ENCODE peak calls at places on chromosomes 2 and 18, in five cellular contexts. Y is vagina, D is neural progenitor cell, V is PC-9, L is dorsolateral prefrontal cortex. F is an unnamed sample.

GRCh38 chr2:216163518-216163917 is 54.4 kb downstream of the XRCC5 start:
- DNase-seq in D (no peak), Y (no peak), L (no peak), V (no peak), F (no peak)

GRCh38 chr18:26088482-26088881 is 1.9 kb downstream of the SS18 start:
- DNase-seq in L (no peak), D (no peak), Y (no peak), V (no peak), F (no peak)

GRCh38 chr2:224122542-224122941 is 83.5 kb upstream of the SERPINE2 start:
- DNase-seq in D (no peak), L (no peak), Y (no peak), V (no peak), F (no peak)

GRCh38 chr2:85727798-85728197 is 26.0 kb upstream of the ATOH8 start:
- DNase-seq in L (no peak), Y (no peak), D (no peak), V (no peak), F (no peak)

GRCh38 chr18:54405290-54405689 is 47.6 kb downstream of the C18orf54 start:
- DNase-seq in L (no peak), Y (no peak), D (no peak), V (no peak), F (no peak)

GRCh38 chr18:22691988-22692710 is 241.0 kb upstream of the RBBP8 start:
- DNase-seq in V (no peak), D (no peak), Y (no peak), L (no peak), F (no peak)

GRCh38 chr2:2762898-2763287 is 431.8 kb upstream of the MYT1L start:
- DNase-seq in V (no peak), L (no peak), Y (no peak), D (no peak), F (no peak)

GRCh38 chr2:3293221-3293620 is 84.4 kb downstream of the EIPR1 start:
- DNase-seq in D (no peak), Y (no peak), V (no peak), L (no peak), F (no peak)

GRCh38 chr2:220275454-220275853 is 648.0 kb downstream of the SLC4A3 start:
- DNase-seq in L (no peak), D (no peak), V (peak), Y (no peak), F (no peak)

GRCh38 chr2:120348134-120349103 is 2.5 kb downstream of the INHBB start:
- DNase-seq in L (no peak), Y (no peak), V (peak), D (no peak), F (no peak)

GRCh38 chr2:227033471-227034148 is 130.4 kb downstream of the COL4A4 start:
- DNase-seq in V (no peak), Y (no peak), L (no peak), D (peak), F (peak)

GRCh38 chr2:109209412-109209811 is 80.4 kb downstream of the SH3RF3 start:
- DNase-seq in Y (no peak), V (peak), L (no peak), D (no peak), F (no peak)

GRCh38 chr18:58176915-58177717 is 133.1 kb downstream of the NEDD4L start:
- DNase-seq in Y (peak), V (peak), L (no peak), D (peak), F (no peak)

GRCh38 chr2:219294356-219295351 is 14.5 kb downstream of the PTPRN start:
- DNase-seq in L (peak), Y (peak), D (peak), V (peak), F (peak)

GRCh38 chr18:42289526-42289925 is 334.5 kb downstream of the PIK3C3 start:
- DNase-seq in Y (no peak), L (no peak), V (no peak), D (no peak), F (no peak)

GRCh38 chr2:63344575-63345284 is 243.5 kb downstream of the WDPCP start:
- DNase-seq in V (no peak), D (no peak), Y (no peak), L (no peak), F (no peak)

GRCh38 chr2:47033102-47033880 is 117.7 kb upstream of the MCFD2 start:
- DNase-seq in L (no peak), V (peak), D (peak), Y (no peak), F (no peak)

GRCh38 chr2:26352892-26353291 is 6.3 kb upstream of the ADGRF3 start:
- DNase-seq in D (no peak), Y (no peak), L (no peak), V (peak), F (no peak)

GRCh38 chr2:37472959-37473358 is 128.5 kb downstream of the QPCT start:
- DNase-seq in D (no peak), L (no peak), Y (no peak), V (peak), F (no peak)

GRCh38 chr2:118224888-118225264 is 136.6 kb downstream of the INSIG2 start:
- DNase-seq in Y (no peak), L (no peak), V (no peak), D (peak), F (no peak)

GRCh38 chr2:201858781-201859180 is 52.4 kb downstream of the CDK15 start:
- DNase-seq in Y (no peak), V (no peak), L (no peak), D (peak), F (no peak)

GRCh38 chr2:8882094-8882493 is 44.7 kb upstream of the KIDINS220 start:
- DNase-seq in D (peak), Y (no peak), L (no peak), V (no peak), F (no peak)

GRCh38 chr2:237427807-237428506 is 14.0 kb upstream of the COL6A3 start:
- DNase-seq in V (no peak), D (no peak), L (no peak), Y (no peak), F (no peak)

GRCh38 chr2:73110622-73111299 is 2.0 kb downstream of the RAB11FIP5 start:
- DNase-seq in D (no peak), L (no peak), Y (no peak), V (no peak), F (no peak)

GRCh38 chr2:72770879-72771461 is 54.9 kb downstream of the EXOC6B start:
- DNase-seq in D (peak), L (peak), Y (no peak), V (peak), F (no peak)

GRCh38 chr18:54946149-54946581 is 13.1 kb downstream of the CCDC68 start:
- DNase-seq in L (no peak), D (no peak), V (peak), Y (no peak), F (no peak)

GRCh38 chr18:80056095-80056494 is 21.9 kb downstream of the RBFA start:
- DNase-seq in D (no peak), V (no peak), Y (no peak), L (no peak), F (no peak)

GRCh38 chr2:95023222-95023597 is 2.3 kb upstream of the MAL start:
- DNase-seq in Y (no peak), L (no peak), D (no peak), V (peak), F (no peak)

GRCh38 chr18:34709631-34710429 is at the start of gene DTNA:
- DNase-seq in V (no peak), D (peak), L (no peak), Y (no peak), F (no peak)

GRCh38 chr18:22253676-22254075 is 84.3 kb downstream of the GATA6 start:
- DNase-seq in L (no peak), V (no peak), D (no peak), Y (no peak), F (no peak)

GRCh38 chr2:156896294-156896693 is 361.2 kb upstream of the GALNT5 start:
- DNase-seq in L (no peak), Y (no peak), D (no peak), V (no peak), F (no peak)

GRCh38 chr2:181411105-181411849 is 45.9 kb upstream of the ITGA4 start:
- DNase-seq in Y (no peak), D (peak), V (no peak), L (no peak), F (no peak)

GRCh38 chr2:70084973-70085710 is 2.1 kb upstream of the PCBP1 start:
- DNase-seq in V (peak), Y (peak), L (peak), D (no peak), F (no peak)

GRCh38 chr2:127197475-127198385 is 22.4 kb downstream of the CYP27C1 start:
- DNase-seq in L (no peak), D (peak), V (peak), Y (no peak), F (no peak)

GRCh38 chr2:58635801-58636375 is 394.8 kb upstream of the FANCL start:
- DNase-seq in D (no peak), L (no peak), V (no peak), Y (no peak), F (no peak)

GRCh38 chr2:8448822-8449577 is 232.9 kb upstream of the ID2 start:
- DNase-seq in V (no peak), Y (peak), L (no peak), D (no peak), F (no peak)

GRCh38 chr2:86079981-86080911 is 25.4 kb downstream of the POLR1A start:
- DNase-seq in Y (no peak), L (peak), V (no peak), D (peak), F (peak)

DNA sequence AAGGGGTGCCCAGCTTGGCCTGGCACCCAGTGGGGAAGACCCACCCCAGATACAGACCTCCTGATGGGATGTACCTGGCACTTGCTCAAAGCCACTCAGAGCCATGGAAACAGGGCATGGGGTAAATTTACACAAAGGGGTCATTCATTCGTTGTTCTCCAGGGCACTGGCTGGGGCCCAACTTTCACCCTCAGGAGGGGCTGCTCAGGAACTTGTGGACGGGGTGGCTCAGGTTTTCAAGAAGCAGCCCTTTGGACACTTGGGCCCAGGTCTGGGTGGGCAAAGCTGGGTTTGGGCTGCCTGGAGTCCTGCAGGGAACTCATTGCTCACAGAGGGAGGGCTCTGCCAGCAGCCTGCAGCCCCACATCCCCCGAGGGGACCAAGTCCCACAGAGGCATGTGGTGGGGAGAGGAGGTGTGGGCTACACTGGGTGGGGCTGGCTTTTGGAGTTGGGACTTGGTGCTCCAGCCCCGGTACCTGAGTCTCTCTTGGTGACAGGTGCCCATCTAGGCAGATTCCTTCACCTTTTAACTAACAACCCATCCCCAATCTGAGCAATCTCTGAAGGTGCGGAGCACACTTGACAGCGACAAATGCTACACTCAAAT is 172.3 kb downstream of the CELF4 start:
- DNase-seq in L (no peak), V (no peak), Y (no peak), D (no peak), F (no peak)
- H3K4me3 ChIP-seq in L (peak), V (no peak), Y (peak), D (peak), F (no peak)

DNA sequence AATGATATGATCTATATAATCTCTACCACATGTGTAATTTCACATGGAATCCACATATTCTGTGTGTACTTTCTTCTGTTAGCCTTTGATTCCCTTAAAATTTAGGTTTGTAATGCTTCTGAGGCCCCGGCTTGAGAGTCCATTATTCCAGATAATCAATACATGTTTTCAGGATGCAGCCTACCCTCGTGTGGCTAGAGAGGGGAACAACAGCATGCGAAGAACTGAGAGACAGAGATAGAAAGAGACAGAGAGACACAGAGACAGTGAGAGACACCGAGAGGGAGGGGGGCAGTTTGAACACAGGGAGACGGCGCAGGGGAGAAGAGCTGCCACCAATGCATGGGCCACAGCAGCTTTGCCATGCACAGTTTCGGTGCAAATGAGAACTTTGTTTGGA is 185.4 kb downstream of the SNTG2 start:
- DNase-seq in D (peak), V (no peak), L (no peak), Y (no peak), F (no peak)
- TF ChIP-seq CTCF in D (peak), V (peak), L (no peak), Y (no peak), F (peak)

GRCh38 chr2:42929577-42929984 is 137.2 kb upstream of the HAAO start:
- DNase-seq in Y (no peak), D (peak), V (no peak), L (no peak), F (no peak)

GRCh38 chr2:42929985-42930581 is 137.7 kb upstream of the HAAO start:
- DNase-seq in V (no peak), L (no peak), Y (no peak), D (no peak), F (no peak)

GRCh38 chr2:42931818-42932195 is 139.4 kb upstream of the HAAO start:
- DNase-seq in Y (no peak), D (no peak), L (no peak), V (no peak), F (no peak)

GRCh38 chr2:42932271-42933151 is 140.1 kb upstream of the HAAO start:
- DNase-seq in L (no peak), D (no peak), Y (no peak), V (no peak), F (no peak)

GRCh38 chr2:42931147-42931817 is 138.9 kb upstream of the HAAO start:
- DNase-seq in D (peak), L (no peak), Y (no peak), V (no peak), F (no peak)
- H3K27ac ChIP-seq in D (no peak), L (no peak), Y (peak), V (no peak), F (no peak)

GRCh38 chr2:190864375-190864774 is 16.2 kb upstream of the GLS start:
- DNase-seq in D (no peak), V (no peak), L (no peak), Y (no peak), F (no peak)

GRCh38 chr2:190862591-190862991 is 18.0 kb upstream of the GLS start:
- DNase-seq in V (no peak), Y (no peak), L (no peak), D (no peak), F (no peak)

GRCh38 chr2:190860985-190861721 is 19.5 kb upstream of the GLS start:
- DNase-seq in L (no peak), V (peak), D (peak), Y (no peak), F (no peak)

GRCh38 chr2:190862067-190862466 is 18.6 kb upstream of the GLS start:
- DNase-seq in D (no peak), Y (no peak), L (no peak), V (no peak), F (no peak)

DNA sequence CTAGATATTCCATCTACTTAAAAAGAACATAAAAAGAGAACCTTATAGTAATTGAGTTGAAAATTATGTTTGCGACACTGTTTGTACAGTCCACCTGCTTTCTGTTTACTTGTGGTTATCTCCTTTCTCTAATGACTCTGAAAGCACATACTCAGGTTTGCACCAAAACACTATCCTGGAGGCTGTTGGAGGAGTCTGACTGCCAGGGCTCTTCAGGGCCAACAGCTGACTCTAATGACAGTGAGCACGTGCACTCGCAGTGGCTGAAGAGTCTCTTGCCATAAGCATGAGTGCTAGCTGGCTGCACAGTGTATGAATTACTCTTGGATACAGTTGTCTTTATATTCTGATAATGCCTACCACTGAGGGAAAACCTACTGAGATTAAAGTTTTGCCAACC is 16.7 kb upstream of the GLS start:
- DNase-seq in Y (no peak), D (no peak), V (no peak), L (no peak), F (no peak)
- H3K4me3 ChIP-seq in Y (no peak), D (no peak), V (no peak), L (no peak), F (no peak)

DNA sequence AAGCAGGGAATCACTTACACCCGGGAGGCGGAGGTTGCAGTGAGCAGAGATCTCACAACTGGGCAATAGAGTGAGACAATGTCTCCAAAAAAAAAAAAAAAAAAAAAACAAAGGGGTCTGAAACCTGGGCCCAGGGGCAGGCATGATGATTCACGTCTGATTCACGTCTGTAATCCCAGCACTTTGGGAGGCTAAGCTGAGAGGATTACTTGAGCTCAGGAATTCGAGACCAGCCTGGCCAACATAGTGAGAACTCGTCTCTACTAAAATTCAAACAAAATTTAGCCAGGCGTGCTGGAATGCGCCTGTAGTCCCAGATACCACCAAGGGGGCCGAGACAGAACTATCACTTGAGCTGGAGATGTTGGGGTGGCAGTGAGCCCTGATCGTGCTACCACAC is 30.3 kb downstream of the TEX44 start:
- DNase-seq in Y (no peak), V (no peak), D (no peak), L (no peak), F (no peak)
- TF ChIP-seq CTCF in Y (no peak), V (no peak), D (no peak), L (no peak), F (no peak)

GRCh38 chr2:375270-375946 is 87.5 kb upstream of the ALKAL2 start:
- DNase-seq in L (no peak), Y (no peak), V (no peak), D (no peak), F (no peak)
- H3K27ac ChIP-seq in L (peak), Y (no peak), V (no peak), D (no peak), F (no peak)

DNA sequence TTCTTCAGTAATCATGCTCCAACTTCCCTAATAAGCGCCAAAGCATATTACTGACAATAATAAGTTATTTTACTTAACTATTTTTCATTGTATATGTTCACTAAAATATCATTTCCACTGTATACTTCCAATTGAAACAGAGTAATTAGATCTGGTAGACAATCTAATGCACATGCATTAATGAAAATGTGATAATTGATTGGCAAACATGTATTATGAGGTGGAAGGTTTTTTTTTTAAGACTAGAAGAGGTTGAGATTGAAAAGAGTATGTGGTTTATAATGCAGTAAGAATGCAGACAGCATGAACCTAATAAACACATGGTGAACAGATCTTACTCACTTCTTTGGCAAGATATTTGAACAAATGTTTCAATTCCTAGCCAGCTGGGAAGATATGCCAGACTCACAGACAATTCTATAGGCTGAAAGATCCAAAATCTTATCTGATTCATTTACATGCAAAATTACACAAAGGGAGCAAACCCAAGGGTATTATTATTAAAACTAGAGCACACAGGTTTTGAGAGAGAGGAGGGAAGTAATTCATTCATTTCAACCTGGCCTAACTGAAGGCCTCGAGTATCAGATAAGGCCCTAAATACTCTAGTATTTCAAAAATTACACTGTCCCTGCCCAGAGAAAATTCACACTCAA is 2.8 kb downstream of the NCKAP1 start:
- DNase-seq in D (no peak), L (no peak), Y (no peak), V (peak), F (no peak)
- H3K4me3 ChIP-seq in D (peak), L (no peak), Y (no peak), V (peak), F (peak)